ENCODE peak calls at places on chromosome 4, in five cellular contexts. B is HepG2, N is K562, W is SK-N-SH, U is GM12878. L is an unnamed sample.

GRCh38 chr4:75831856-75832405 is 70.3 kb downstream of the PPEF2 start:
- DNase-seq in B (no peak), N (no peak), W (no peak), U (no peak), L (no peak)

GRCh38 chr4:144384428-144384827 is 243.9 kb upstream of the GYPA start:
- DNase-seq in B (no peak), N (no peak), W (no peak), U (no peak), L (no peak)

GRCh38 chr4:52961666-52962412 is 99.7 kb downstream of the RASL11B start:
- DNase-seq in B (no peak), N (no peak), W (no peak), U (no peak), L (no peak)

GRCh38 chr4:176150283-176150682 is 45.1 kb downstream of the SPATA4 start:
- DNase-seq in B (peak), N (peak), W (peak), U (no peak), L (no peak)

GRCh38 chr4:113943085-113943484 is 36.4 kb downstream of the ARSJ start:
- DNase-seq in B (no peak), N (no peak), W (no peak), U (no peak), L (no peak)

GRCh38 chr4:88352062-88352461 is 26.6 kb upstream of the HERC6 start:
- DNase-seq in B (no peak), N (no peak), W (no peak), U (no peak), L (no peak)

GRCh38 chr4:85018983-85019382 is 52.5 kb upstream of the WDFY3 start:
- DNase-seq in B (no peak), N (no peak), W (no peak), U (no peak), L (no peak)

GRCh38 chr4:41896648-41897047 is 38.6 kb upstream of the TMEM33 start:
- DNase-seq in B (no peak), N (no peak), W (no peak), U (no peak), L (no peak)

GRCh38 chr4:73036123-73036522 is 33.4 kb downstream of the COX18 start:
- DNase-seq in B (no peak), N (no peak), W (no peak), U (no peak), L (no peak)

GRCh38 chr4:127162741-127163140 is 470.0 kb upstream of the INTU start:
- DNase-seq in B (no peak), N (no peak), W (no peak), U (no peak), L (no peak)

GRCh38 chr4:56870927-56871326 is 36.8 kb upstream of the REST start:
- DNase-seq in B (no peak), N (no peak), W (peak), U (no peak), L (no peak)

GRCh38 chr4:149727663-149728062 is 88.0 kb downstream of the IQCM start:
- DNase-seq in B (no peak), N (no peak), W (no peak), U (no peak), L (no peak)

GRCh38 chr4:120517966-120518365 is 404.6 kb downstream of the PRDM5 start:
- DNase-seq in B (peak), N (no peak), W (peak), U (peak), L (no peak)

GRCh38 chr4:125517831-125518230 is 203.1 kb downstream of the FAT4 start:
- DNase-seq in B (no peak), N (no peak), W (no peak), U (no peak), L (no peak)

GRCh38 chr4:114091546-114091945 is 112.1 kb upstream of the ARSJ start:
- DNase-seq in B (no peak), N (no peak), W (no peak), U (no peak), L (no peak)

GRCh38 chr4:42596918-42597317 is 60.0 kb downstream of the ATP8A1 start:
- DNase-seq in B (no peak), N (no peak), W (no peak), U (peak), L (no peak)

GRCh38 chr4:102684605-102685052 is 76.1 kb downstream of the MANBA start:
- DNase-seq in B (no peak), N (peak), W (no peak), U (peak), L (no peak)

GRCh38 chr4:105474110-105474518 is 252 bp upstream of the PPA2 start:
- DNase-seq in B (no peak), N (no peak), W (no peak), U (no peak), L (peak)

GRCh38 chr4:5823542-5824211 is 69.2 kb downstream of the CRMP1 start:
- DNase-seq in B (no peak), N (no peak), W (no peak), U (no peak), L (no peak)

GRCh38 chr4:112183252-112183651 is 38.0 kb downstream of the FAM241A start:
- DNase-seq in B (no peak), N (no peak), W (no peak), U (no peak), L (no peak)

GRCh38 chr4:87848622-87849351 is 16.0 kb downstream of the MEPE start:
- DNase-seq in B (peak), N (peak), W (peak), U (no peak), L (peak)

GRCh38 chr4:52246834-52247233 is 195.7 kb downstream of the SPATA18 start:
- DNase-seq in B (no peak), N (no peak), W (no peak), U (no peak), L (no peak)

GRCh38 chr4:38190717-38191178 is 230.6 kb downstream of the PTTG2 start:
- DNase-seq in B (no peak), N (no peak), W (peak), U (no peak), L (peak)

GRCh38 chr4:1096841-1097240 is 16.5 kb downstream of the RNF212 start:
- DNase-seq in B (no peak), N (no peak), W (no peak), U (no peak), L (no peak)

GRCh38 chr4:157994863-157995262 is 178.0 kb downstream of the GASK1B start:
- DNase-seq in B (peak), N (no peak), W (no peak), U (no peak), L (no peak)

DNA sequence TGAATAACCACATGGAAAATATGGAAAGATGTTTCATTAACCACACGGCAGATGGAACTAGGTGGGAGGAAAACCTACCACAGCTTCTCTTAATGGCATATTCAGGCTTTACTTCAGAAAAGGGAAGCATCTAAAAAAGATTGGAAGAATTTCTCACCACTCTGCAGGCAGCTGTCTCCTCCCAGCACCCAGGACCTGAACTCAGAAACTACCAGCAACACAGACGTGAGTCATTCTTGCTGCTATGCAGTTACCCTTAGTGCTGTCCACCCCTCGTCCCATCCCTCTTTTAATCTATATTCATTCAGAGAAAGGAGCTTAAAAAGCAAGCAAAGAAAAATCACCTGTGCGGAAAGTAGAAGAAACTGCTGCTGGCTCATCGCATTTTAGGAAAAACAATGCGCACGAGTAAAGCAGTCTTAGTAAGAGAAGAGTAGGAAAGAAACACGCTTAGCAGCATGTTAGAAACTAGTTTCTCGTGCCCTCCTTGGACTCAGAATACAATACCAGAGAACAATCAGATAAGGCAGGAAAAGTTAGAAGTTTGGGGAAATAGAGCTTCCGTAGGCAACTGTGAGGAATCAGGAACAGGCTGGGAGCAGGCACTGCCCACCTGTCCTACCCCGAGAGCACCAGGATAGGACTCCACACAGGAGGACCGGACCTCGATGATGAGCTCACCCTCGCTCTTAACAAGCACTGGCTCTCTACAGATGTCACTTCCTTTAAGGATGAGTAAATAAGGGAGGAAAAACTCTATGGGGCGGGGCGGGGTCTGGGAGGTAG is 48.1 kb upstream of the ENPP6 start:
- DNase-seq in B (no peak), N (peak), W (no peak), U (no peak), L (no peak)
- TF ChIP-seq FOXM1 in B (no peak), N (no peak), W (no peak), U (no peak), L (no peak)

GRCh38 chr4:8040607-8041006 is 100.9 kb upstream of the AFAP1 start:
- DNase-seq in B (no peak), N (no peak), W (no peak), U (no peak), L (no peak)

GRCh38 chr4:8037150-8037769 is 97.6 kb upstream of the AFAP1 start:
- DNase-seq in B (no peak), N (no peak), W (no peak), U (no peak), L (no peak)

GRCh38 chr4:8038083-8038482 is 98.4 kb upstream of the AFAP1 start:
- DNase-seq in B (no peak), N (no peak), W (no peak), U (no peak), L (no peak)

GRCh38 chr4:8039290-8039689 is 99.6 kb upstream of the AFAP1 start:
- DNase-seq in B (no peak), N (no peak), W (peak), U (no peak), L (no peak)

DNA sequence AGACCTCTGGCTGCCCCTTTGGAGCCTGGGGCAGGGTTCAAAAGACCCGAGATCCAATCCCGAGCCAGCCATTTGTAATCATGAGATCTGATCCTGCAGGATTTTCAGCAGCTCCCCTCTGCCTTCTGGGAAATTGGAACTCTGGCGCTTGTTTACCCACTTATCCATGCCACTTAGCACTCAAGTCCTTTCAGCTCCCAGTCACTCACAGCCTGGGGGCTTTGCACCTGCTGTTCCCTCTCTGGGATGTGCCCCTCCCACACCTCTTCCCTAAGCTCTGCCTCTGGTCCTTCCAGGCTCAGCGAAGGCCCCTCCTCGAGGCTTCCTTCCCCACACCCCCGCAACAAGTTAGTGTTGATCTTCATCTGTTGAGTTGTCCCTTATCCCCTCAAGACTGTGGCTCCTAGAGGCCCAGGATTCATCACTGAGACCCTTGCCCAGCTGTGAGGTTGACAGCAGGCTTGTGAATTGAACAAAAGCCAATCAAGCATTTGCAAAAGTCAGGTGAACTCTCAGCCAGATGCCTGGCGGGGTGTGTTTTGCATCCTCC is 99.1 kb upstream of the AFAP1 start:
- DNase-seq in B (no peak), N (no peak), W (no peak), U (no peak), L (no peak)
- TF ChIP-seq FOXM1 in B (no peak), N (no peak), W (no peak), U (no peak), L (no peak)

GRCh38 chr4:185640809-185641675 is 105.7 kb upstream of the PDLIM3 start:
- DNase-seq in B (peak), N (peak), W (peak), U (peak), L (no peak)
- TF ChIP-seq FOXM1 in B (no peak), N (no peak), W (no peak), U (no peak), L (no peak)

GRCh38 chr4:123342498-123342897 is 54.1 kb upstream of the SPRY1 start:
- DNase-seq in B (peak), N (no peak), W (no peak), U (no peak), L (no peak)
- TF ChIP-seq FOXM1 in B (no peak), N (no peak), W (no peak), U (no peak), L (no peak)

GRCh38 chr4:2831611-2832308 is 11.9 kb upstream of the ADD1 start:
- DNase-seq in B (no peak), N (no peak), W (peak), U (no peak), L (no peak)
- TF ChIP-seq FOXM1 in B (no peak), N (no peak), W (no peak), U (no peak), L (no peak)

GRCh38 chr4:167622481-167623240 is 388.4 kb upstream of the SPOCK3 start:
- DNase-seq in B (peak), N (peak), W (peak), U (no peak), L (peak)
- TF ChIP-seq FOXM1 in B (no peak), N (no peak), W (no peak), U (no peak), L (no peak)

GRCh38 chr4:47954245-47954644 is 39.9 kb upstream of the NFXL1 start:
- DNase-seq in B (no peak), N (no peak), W (no peak), U (no peak), L (no peak)

GRCh38 chr4:47954679-47955078 is 40.3 kb upstream of the NFXL1 start:
- DNase-seq in B (no peak), N (no peak), W (no peak), U (no peak), L (no peak)
- TF ChIP-seq FOXM1 in B (no peak), N (no peak), W (no peak), U (no peak), L (no peak)

DNA sequence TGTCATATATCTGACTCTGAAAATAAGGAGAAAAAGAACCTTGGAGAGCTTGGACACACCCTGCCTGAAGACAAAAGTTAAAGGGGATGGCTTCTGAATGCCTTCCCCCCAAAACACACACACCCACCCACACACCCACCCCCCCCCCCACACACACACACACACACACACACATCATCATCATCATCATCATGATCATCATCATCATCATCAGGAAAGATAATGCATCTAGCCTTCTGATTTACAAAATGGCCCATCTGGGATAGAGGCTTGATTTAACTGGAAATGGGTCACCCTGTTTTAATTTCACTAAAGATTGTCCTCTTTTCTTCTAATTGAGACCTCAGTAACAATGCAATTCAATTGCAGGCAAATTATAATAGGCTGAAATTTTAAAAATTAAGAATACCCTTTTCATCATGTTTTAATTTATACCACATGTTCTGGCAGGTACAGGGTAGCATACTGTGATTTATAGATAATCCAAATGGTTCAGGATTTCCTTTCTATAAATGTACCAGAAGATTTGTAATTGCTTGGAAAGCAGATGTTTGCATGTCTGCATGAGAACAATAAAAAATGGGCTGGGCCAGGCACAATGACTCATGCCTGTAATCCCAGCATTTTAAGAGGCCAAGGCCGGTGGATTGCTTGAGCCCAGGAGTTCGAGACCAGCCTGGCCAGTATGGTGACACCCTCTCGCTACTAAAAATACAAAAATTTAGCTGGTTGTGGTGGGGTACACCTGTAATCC is 56.5 kb downstream of the TRIM2 start:
- DNase-seq in B (no peak), N (no peak), W (peak), U (no peak), L (no peak)
- TF ChIP-seq FOXM1 in B (no peak), N (no peak), W (no peak), U (no peak), L (no peak)

GRCh38 chr4:76980280-76980679 is 30.7 kb downstream of the SEPTIN11 start:
- DNase-seq in B (no peak), N (no peak), W (no peak), U (no peak), L (no peak)

GRCh38 chr4:76974150-76974549 is 24.6 kb downstream of the SEPTIN11 start:
- DNase-seq in B (no peak), N (no peak), W (no peak), U (no peak), L (no peak)

GRCh38 chr4:76977113-76977512 is 27.6 kb downstream of the SEPTIN11 start:
- DNase-seq in B (no peak), N (no peak), W (no peak), U (no peak), L (no peak)

GRCh38 chr4:76979236-76979635 is 29.7 kb downstream of the SEPTIN11 start:
- DNase-seq in B (no peak), N (no peak), W (no peak), U (no peak), L (no peak)

DNA sequence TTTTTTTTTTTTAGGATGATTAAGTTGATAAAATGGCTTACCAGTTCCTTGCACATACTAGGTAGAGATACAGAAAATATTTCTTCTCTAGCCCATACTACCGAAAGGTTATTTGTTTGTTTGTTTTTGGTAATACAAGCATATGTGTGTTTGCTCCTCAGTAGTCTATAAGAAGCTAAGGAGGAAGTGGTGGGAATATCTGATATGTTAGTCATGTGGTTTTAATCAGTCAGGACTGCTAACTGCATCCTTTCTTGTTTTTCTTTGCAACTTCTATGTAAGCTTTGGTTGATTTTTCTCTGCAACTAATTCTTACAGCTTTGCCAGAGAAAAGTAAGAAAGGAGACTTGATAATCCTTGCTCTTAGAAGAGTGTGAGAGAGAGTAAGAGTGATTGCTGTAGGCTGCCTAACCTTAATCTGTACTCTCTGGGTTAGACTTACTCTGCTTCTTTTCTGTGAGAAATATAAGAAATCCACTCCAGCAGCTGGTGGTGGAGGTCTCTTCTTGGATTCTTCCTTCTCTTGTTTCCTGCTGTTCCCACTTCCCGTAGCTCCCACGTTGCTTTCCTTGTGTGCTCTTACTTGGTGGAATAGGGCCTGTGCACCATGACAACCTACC is 28.3 kb downstream of the SEPTIN11 start:
- DNase-seq in B (no peak), N (no peak), W (no peak), U (no peak), L (no peak)
- TF ChIP-seq FOXM1 in B (no peak), N (no peak), W (no peak), U (no peak), L (no peak)

GRCh38 chr4:2364654-2365053 is 53.8 kb downstream of the ZFYVE28 start:
- DNase-seq in B (no peak), N (peak), W (no peak), U (no peak), L (no peak)
- TF ChIP-seq FOXM1 in B (no peak), N (no peak), W (no peak), U (no peak), L (no peak)